ENCODE peak calls at places on chromosomes 5 and 9, in five cellular contexts. M is spleen, Z is fibroblast of the aortic adventitia, G is transverse colon, Q is thyroid gland. K is an unnamed sample.

GRCh38 chr5:68424799-68425537 is 209.4 kb downstream of the PIK3R1 start:
- DNase-seq in M (no peak), Z (peak), G (no peak), Q (no peak), K (no peak)

GRCh38 chr5:39238366-39239105 is 19.2 kb upstream of the FYB1 start:
- DNase-seq in M (no peak), Z (no peak), G (no peak), Q (no peak), K (no peak)

GRCh38 chr9:116193636-116194035 is 40.0 kb downstream of the PAPPA start:
- DNase-seq in M (no peak), Z (peak), G (no peak), Q (no peak), K (peak)

GRCh38 chr5:66174338-66174737 is 30.2 kb downstream of the SREK1 start:
- DNase-seq in M (no peak), Z (peak), G (no peak), Q (no peak), K (no peak)

GRCh38 chr5:97405941-97406340 is 222.9 kb upstream of the RIOK2 start:
- DNase-seq in M (peak), Z (no peak), G (no peak), Q (no peak), K (no peak)

GRCh38 chr5:102049517-102049916 is 246.6 kb downstream of the SLCO4C1 start:
- DNase-seq in M (no peak), Z (no peak), G (no peak), Q (no peak), K (no peak)

GRCh38 chr5:96861044-96861443 is 15.3 kb upstream of the ERAP2 start:
- DNase-seq in M (no peak), Z (no peak), G (no peak), Q (no peak), K (no peak)

GRCh38 chr9:99103909-99104458 is 929 bp upstream of the TGFBR1 start:
- DNase-seq in M (peak), Z (peak), G (no peak), Q (no peak), K (no peak)

GRCh38 chr9:89489548-89490527 is 8.1 kb downstream of the SEMA4D start:
- DNase-seq in M (no peak), Z (no peak), G (no peak), Q (no peak), K (no peak)

GRCh38 chr9:69173497-69173890 is 583 bp upstream of the TJP2 start:
- DNase-seq in M (no peak), Z (peak), G (no peak), Q (no peak), K (no peak)

GRCh38 chr5:127425037-127425436 is 92.4 kb upstream of the PRRC1 start:
- DNase-seq in M (no peak), Z (peak), G (no peak), Q (no peak), K (no peak)

GRCh38 chr5:150777685-150778084 is 872 bp upstream of the SMIM3 start:
- DNase-seq in M (no peak), Z (no peak), G (no peak), Q (no peak), K (no peak)

GRCh38 chr9:98657897-98658296 is 50.8 kb downstream of the GABBR2 start:
- DNase-seq in M (no peak), Z (peak), G (no peak), Q (no peak), K (no peak)

GRCh38 chr5:95713960-95714710 is 17.0 kb upstream of the RHOBTB3 start:
- DNase-seq in M (no peak), Z (no peak), G (no peak), Q (no peak), K (no peak)

GRCh38 chr9:118083161-118083560 is 379.0 kb downstream of the TLR4 start:
- DNase-seq in M (no peak), Z (no peak), G (no peak), Q (no peak), K (no peak)

GRCh38 chr9:82597225-82598158 is 465.4 kb downstream of the RASEF start:
- DNase-seq in M (no peak), Z (no peak), G (no peak), Q (no peak), K (no peak)

GRCh38 chr9:124661184-124661755 is 109.8 kb downstream of the NR6A1 start:
- DNase-seq in M (no peak), Z (no peak), G (no peak), Q (no peak), K (no peak)
- H3K4me3 ChIP-seq in M (no peak), Z (peak), G (no peak), Q (no peak), K (peak)

GRCh38 chr9:95505072-95505471 is 11.7 kb downstream of the PTCH1 start:
- DNase-seq in M (no peak), Z (no peak), G (no peak), Q (no peak), K (no peak)
- H3K4me3 ChIP-seq in M (peak), Z (peak), G (peak), Q (no peak), K (peak)

GRCh38 chr5:40240671-40241070 is 439.0 kb upstream of the PTGER4 start:
- DNase-seq in M (no peak), Z (no peak), G (no peak), Q (no peak), K (no peak)
- H3K4me3 ChIP-seq in M (no peak), Z (no peak), G (no peak), Q (no peak), K (no peak)

GRCh38 chr5:32753765-32754164 is 42.6 kb downstream of the NPR3 start:
- DNase-seq in M (no peak), Z (peak), G (no peak), Q (no peak), K (no peak)
- H3K4me3 ChIP-seq in M (no peak), Z (no peak), G (no peak), Q (no peak), K (no peak)

DNA sequence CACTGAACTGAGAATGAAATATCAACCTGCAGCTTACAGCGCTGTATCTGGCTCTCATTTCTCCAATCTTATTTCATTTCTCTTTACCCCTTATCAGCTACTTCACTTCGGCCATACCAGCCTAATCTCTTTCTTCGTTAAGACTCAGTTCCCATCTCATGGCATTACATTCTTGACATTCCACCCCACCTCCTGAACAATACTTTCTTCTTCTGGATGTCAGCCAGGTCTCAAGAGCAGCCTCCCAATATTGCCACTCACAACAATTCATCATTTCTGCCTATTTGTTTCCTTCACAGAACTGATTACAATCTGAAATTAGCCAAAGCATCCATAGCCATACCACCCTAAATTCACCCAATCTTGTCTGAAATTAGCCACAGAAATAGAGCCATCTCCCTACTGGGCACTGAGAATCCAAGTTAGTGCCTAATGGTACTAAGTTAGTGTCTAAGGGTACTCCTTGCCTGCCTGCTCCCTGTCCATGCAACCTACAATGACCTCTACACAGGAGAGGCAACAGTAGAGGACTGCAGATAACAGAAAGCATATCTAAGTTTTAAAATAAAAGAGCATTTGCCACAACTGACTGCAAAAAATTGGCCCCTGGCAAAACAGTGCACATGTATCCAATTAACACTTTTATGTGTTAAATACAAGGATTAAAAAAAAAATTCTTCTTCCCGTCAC is 35.2 kb downstream of the SETX start:
- DNase-seq in M (no peak), Z (peak), G (no peak), Q (no peak), K (no peak)
- H3K4me3 ChIP-seq in M (no peak), Z (no peak), G (no peak), Q (no peak), K (no peak)

DNA sequence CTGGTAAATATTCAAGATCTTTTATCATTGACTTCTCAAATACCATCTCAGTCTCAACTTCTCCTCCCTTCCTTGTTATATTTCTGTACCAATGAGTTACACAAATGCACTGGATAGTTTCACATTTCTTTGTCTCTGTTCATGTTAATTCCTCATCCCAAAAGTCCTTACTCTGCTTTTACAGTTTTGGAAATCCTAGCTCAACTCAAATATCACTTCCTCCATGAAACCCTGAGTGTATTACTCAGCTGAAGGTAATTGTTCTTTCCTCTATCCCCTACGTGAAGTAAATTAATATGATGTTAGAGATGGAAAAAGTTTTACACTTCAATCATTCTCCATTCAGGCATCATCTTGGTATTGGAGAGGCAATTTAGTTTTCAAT is 241.5 kb downstream of the TLE4 start:
- DNase-seq in M (no peak), Z (peak), G (no peak), Q (no peak), K (no peak)
- H3K4me3 ChIP-seq in M (no peak), Z (no peak), G (no peak), Q (no peak), K (no peak)

GRCh38 chr9:104927216-104927911 is 591 bp downstream of the ABCA1 start:
- DNase-seq in M (peak), Z (peak), G (peak), Q (peak), K (no peak)

GRCh38 chr9:104927912-104928740 is at the start of gene ABCA1:
- DNase-seq in M (peak), Z (peak), G (peak), Q (peak), K (peak)

GRCh38 chr9:104921067-104921741 is 6.8 kb downstream of the ABCA1 start:
- DNase-seq in M (no peak), Z (peak), G (no peak), Q (no peak), K (no peak)

GRCh38 chr9:104923289-104923688 is 4.7 kb downstream of the ABCA1 start:
- DNase-seq in M (no peak), Z (peak), G (no peak), Q (no peak), K (no peak)

DNA sequence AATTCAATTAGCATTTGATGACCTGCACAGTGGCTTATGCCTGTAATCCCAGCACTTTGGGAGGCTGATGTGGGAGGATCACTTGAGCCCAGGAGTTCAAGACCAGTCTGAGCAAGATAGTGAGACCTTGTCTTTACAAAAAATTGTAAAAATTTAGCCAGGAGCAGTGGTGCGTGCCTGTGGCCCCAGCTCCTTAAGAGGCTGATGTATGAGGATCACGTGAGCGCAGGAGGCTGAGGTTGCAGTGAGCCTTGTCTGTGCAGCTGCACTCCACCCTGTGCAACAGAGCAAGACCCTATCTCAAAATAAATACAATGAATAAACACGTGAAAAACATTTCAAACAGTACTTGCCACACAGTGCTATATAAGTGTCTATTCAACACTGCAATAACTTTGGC is 4.2 kb downstream of the ABCA1 start:
- DNase-seq in M (peak), Z (peak), G (no peak), Q (peak), K (no peak)
- H3K4me3 ChIP-seq in M (no peak), Z (no peak), G (peak), Q (no peak), K (no peak)

DNA sequence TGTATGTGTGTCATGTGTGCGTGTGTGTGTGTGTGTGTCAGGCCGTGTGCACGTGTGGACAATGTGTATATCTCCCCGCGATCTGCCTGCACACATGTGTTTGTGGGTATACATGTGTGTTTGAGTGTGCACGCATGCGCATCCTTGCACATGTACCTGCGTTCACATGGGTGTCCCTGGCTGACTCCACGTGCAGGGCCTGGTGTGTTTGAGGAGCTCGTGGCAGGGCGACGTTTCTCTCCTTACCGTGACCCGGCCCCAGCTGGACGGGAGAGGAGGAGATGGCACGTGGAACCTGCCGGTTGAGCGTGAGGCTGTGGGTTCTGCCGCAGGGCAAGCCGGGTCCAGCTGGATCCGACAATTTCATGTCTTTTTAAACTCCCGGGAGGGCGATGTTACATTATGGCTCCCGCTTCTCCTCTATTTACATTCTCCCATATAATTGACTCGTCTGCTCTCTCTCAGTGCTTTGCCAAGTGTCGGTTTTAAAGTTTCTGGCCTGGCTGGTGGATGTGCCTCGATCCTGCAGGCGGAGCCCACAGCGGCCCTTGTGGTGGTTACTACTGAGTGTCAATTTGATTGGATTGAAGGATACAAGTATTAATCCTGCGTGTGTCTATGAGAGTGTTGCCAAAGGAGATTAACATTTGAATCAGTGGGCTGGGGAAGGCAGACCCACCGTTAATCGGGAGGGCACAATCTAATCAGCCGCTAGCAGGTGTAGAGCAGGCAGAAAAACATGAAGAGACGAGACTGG is 5.9 kb downstream of the COL5A1 start:
- DNase-seq in M (no peak), Z (no peak), G (no peak), Q (no peak), K (no peak)
- H3K4me3 ChIP-seq in M (no peak), Z (peak), G (no peak), Q (no peak), K (no peak)

GRCh38 chr9:36470891-36471290 is 70.8 kb upstream of the RNF38 start:
- DNase-seq in M (peak), Z (peak), G (peak), Q (peak), K (peak)
- H3K4me3 ChIP-seq in M (peak), Z (peak), G (peak), Q (peak), K (peak)

K was measured in skeletal muscle cell.